ENCODE peak calls at places on chromosome 14, in ten cellular contexts. D is Calu3; F is GM12865; V is tibial artery; T is HCT116; M is LNCaP clone FGC; W is MCF 10A; J is lower lobe of right lung; B is CD4-positive, alpha-beta T cell; S is type B pancreatic cell. N is an unnamed sample.

GRCh38 chr14:35229495-35230089 is 62.6 kb upstream of the PSMA6 start:
- DNase-seq in D (no peak), T (no peak), S (no peak), B (no peak), W (peak; percentile 24), M (no peak), F (peak; percentile 28), J (no peak), V (no peak), N (no peak)

GRCh38 chr14:54147285-54147684 is 190.7 kb upstream of the BMP4 start:
- DNase-seq in V (no peak), T (no peak), M (no peak), W (peak; percentile 77), D (no peak), J (no peak), F (no peak), S (no peak), B (no peak), N (no peak)

GRCh38 chr14:85599939-85600338 is 70.0 kb downstream of the FLRT2 start:
- DNase-seq in B (no peak), M (no peak), W (peak; percentile 21), S (no peak), J (no peak), T (no peak), F (no peak), V (no peak), D (no peak), N (peak; percentile 30)

GRCh38 chr14:31858868-31859267 is 218.2 kb upstream of the ARHGAP5 start:
- DNase-seq in S (no peak), B (no peak), M (no peak), V (no peak), J (no peak), T (no peak), F (no peak), D (no peak), W (peak; percentile 2), N (no peak)

GRCh38 chr14:89041245-89041585 is 216.8 kb downstream of the TTC8 start:
- DNase-seq in D (peak; percentile 51), B (no peak), F (no peak), M (peak; percentile 65), S (no peak), T (peak; percentile 27), J (no peak), V (peak; percentile 24), W (no peak), N (no peak)

GRCh38 chr14:98494582-98494981 is 777.4 kb downstream of the BCL11B start:
- DNase-seq in D (no peak), S (no peak), F (peak; percentile 24), T (no peak), V (no peak), B (no peak), J (no peak), M (no peak), W (peak; percentile 83), N (peak; percentile 39)

GRCh38 chr14:61643546-61643945 is 51.8 kb upstream of the HIF1A start:
- DNase-seq in W (no peak), B (no peak), F (no peak), J (no peak), D (no peak), V (no peak), S (no peak), T (no peak), M (no peak), N (peak; percentile 84)

GRCh38 chr14:24941719-24942118 is 108.2 kb downstream of the STXBP6 start:
- DNase-seq in B (no peak), M (no peak), W (no peak), D (peak; percentile 15), F (peak; percentile 58), V (no peak), J (peak; percentile 44), S (no peak), T (no peak), N (no peak)

GRCh38 chr14:37045340-37046061 is 126.9 kb downstream of the SLC25A21 start:
- DNase-seq in D (no peak), M (no peak), J (no peak), F (peak; percentile 9), V (no peak), T (no peak), W (no peak), B (no peak), S (no peak), N (no peak)

GRCh38 chr14:31261859-31262739 is 54.5 kb upstream of the HECTD1 start:
- DNase-seq in M (no peak), V (peak; percentile 74), F (peak; percentile 21), B (no peak), W (peak; percentile 75), S (no peak), D (peak; percentile 29), J (peak; percentile 55), T (no peak), N (peak; percentile 69)

GRCh38 chr14:68730811-68731425 is 61.9 kb downstream of the ZFP36L1 start:
- DNase-seq in J (no peak), S (no peak), D (no peak), T (no peak), F (no peak), M (no peak), W (no peak), B (no peak), V (no peak), N (no peak)

GRCh38 chr14:55254581-55254980 is 16.6 kb upstream of the FBXO34 start:
- DNase-seq in W (no peak), D (no peak), B (no peak), M (no peak), S (no peak), V (no peak), T (no peak), J (no peak), F (no peak), N (no peak)

GRCh38 chr14:75871181-75871880 is 110.5 kb downstream of the TGFB3 start:
- DNase-seq in W (no peak), B (no peak), M (no peak), J (no peak), F (no peak), S (no peak), V (no peak), T (no peak), D (no peak), N (no peak)

GRCh38 chr14:92135269-92135668 is 13.5 kb downstream of the CPSF2 start:
- DNase-seq in B (no peak), M (peak; percentile 68), J (no peak), D (no peak), W (peak; percentile 38), F (peak; percentile 21), V (no peak), S (no peak), T (peak; percentile 35), N (peak; percentile 61)

GRCh38 chr14:93914278-93914677 is 12.9 kb upstream of the FAM181A start:
- DNase-seq in J (no peak), W (no peak), D (no peak), T (no peak), F (peak; percentile 52), V (no peak), M (no peak), B (no peak), S (no peak), N (no peak)

GRCh38 chr14:89855961-89856360 is 98.6 kb downstream of the EFCAB11 start:
- DNase-seq in F (no peak), B (no peak), J (no peak), M (no peak), V (no peak), W (peak; percentile 64), T (no peak), S (no peak), D (no peak), N (peak; percentile 86)

GRCh38 chr14:74980398-74980745 is 22.3 kb upstream of the EIF2B2 start:
- DNase-seq in M (no peak), W (no peak), V (no peak), J (no peak), T (no peak), F (no peak), D (no peak), B (no peak), S (no peak), N (no peak)

GRCh38 chr14:78989246-78989645 is 819.1 kb downstream of the NRXN3 start:
- DNase-seq in D (no peak), B (no peak), W (no peak), J (no peak), S (no peak), M (no peak), F (no peak), V (no peak), T (no peak), N (no peak)

GRCh38 chr14:105419305-105420091 is at the start of gene MTA1:
- DNase-seq in S (peak; percentile 67), T (no peak), W (peak; percentile 47), D (peak; percentile 38), J (no peak), V (no peak), B (no peak), F (peak; percentile 46), M (no peak), N (peak; percentile 30)

DNA sequence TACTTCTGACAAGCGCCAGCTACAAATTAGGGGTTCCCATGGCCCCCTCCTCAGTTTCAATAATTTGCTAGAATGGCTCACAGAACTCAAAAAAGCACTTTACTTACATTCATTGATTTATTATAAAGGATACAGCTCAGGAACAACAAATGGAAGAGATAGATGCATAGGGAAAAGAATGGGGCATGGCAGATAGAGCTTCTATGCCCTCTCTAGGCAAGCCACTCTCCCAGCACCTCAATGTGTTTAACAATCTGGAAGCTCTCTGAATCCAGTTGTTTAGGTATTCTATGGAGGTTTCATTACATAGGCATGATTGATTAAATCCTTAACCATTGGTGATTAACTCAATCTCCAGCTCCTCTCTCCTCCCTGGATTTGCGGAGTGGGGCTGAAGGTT is 184.5 kb upstream of the DAAM1 start:
- DNase-seq in B (no peak), V (no peak), J (no peak), T (no peak), M (no peak), D (no peak), S (no peak), F (no peak), W (no peak), N (peak; percentile 30)
- TF ChIP-seq CTCF in B (no peak), V (no peak), J (no peak), T (no peak), M (no peak), D (no peak), S (no peak), F (no peak), W (no peak), N (peak; percentile 55)

GRCh38 chr14:100885196-100886030 is 18.1 kb downstream of the RTL1 start:
- DNase-seq in B (no peak), S (no peak), F (no peak), J (no peak), W (no peak), D (no peak), V (no peak), M (no peak), T (no peak), N (peak; percentile 23)
- TF ChIP-seq CTCF in B (no peak), S (no peak), F (no peak), J (no peak), W (no peak), D (no peak), V (no peak), M (no peak), T (no peak), N (no peak)

GRCh38 chr14:22837059-22837749 is 819 bp downstream of the MMP14 start:
- DNase-seq in V (peak; percentile 59), J (peak; percentile 72), M (no peak), W (peak; percentile 69), F (no peak), S (no peak), T (no peak), B (no peak), D (peak; percentile 46), N (peak; percentile 63)
- TF ChIP-seq CTCF in V (no peak), J (no peak), M (no peak), W (no peak), F (no peak), S (no peak), T (no peak), B (no peak), D (no peak), N (peak; percentile 9)

GRCh38 chr14:100271247-100271939 is 32.4 kb downstream of the YY1 start:
- DNase-seq in B (no peak), D (peak; percentile 56), M (peak; percentile 94), V (no peak), S (no peak), F (no peak), T (no peak), J (no peak), W (peak; percentile 55), N (peak; percentile 6)
- TF ChIP-seq CTCF in B (peak; percentile 29), D (peak; percentile 12), M (peak; percentile 72), V (no peak), S (peak; percentile 57), F (peak; percentile 20), T (peak; percentile 48), J (peak; percentile 47), W (peak; percentile 40), N (peak; percentile 24)